ENCODE peak calls at places on chromosomes 7 and 10, in six cellular contexts. V is left ventricle myocardium inferior; I is tibial nerve; K is upper lobe of right lung; D is CD4-positive, alpha-beta T cell; A is GM20000. W is an unnamed sample.

GRCh38 chr10:104657458-104657857 is 16.4 kb downstream of the SORCS3 start:
- DNase-seq in A (no peak), I (no peak), D (no peak), V (no peak), K (no peak), W (no peak)

GRCh38 chr10:79374312-79375191 is 27.3 kb downstream of the PPIF start:
- DNase-seq in V (peak; percentile 80), K (peak; percentile 90), D (peak; percentile 70), A (peak; percentile 85), I (peak; percentile 75), W (no peak)

GRCh38 chr7:155166673-155167370 is 96.7 kb downstream of the HTR5A start:
- DNase-seq in V (no peak), K (no peak), D (no peak), A (no peak), I (no peak), W (no peak)

GRCh38 chr7:129864042-129864441 is 88.7 kb downstream of the UBE2H start:
- DNase-seq in K (no peak), V (no peak), D (no peak), A (no peak), I (no peak), W (no peak)

GRCh38 chr7:71239517-71239916 is 107.6 kb downstream of the GALNT17 start:
- DNase-seq in A (no peak), D (no peak), I (no peak), V (no peak), K (no peak), W (no peak)

GRCh38 chr10:85060944-85061343 is 732.6 kb downstream of the CCSER2 start:
- DNase-seq in V (no peak), D (no peak), I (no peak), A (no peak), K (no peak), W (no peak)

GRCh38 chr10:34808789-34809745 is 6.0 kb downstream of the PARD3 start:
- DNase-seq in D (no peak), V (peak; percentile 42), K (no peak), A (no peak), I (no peak), W (no peak)

GRCh38 chr7:149800169-149800555 is 26.8 kb upstream of the ZNF467 start:
- DNase-seq in I (no peak), K (no peak), V (no peak), D (no peak), A (no peak), W (no peak)

GRCh38 chr7:154640266-154640865 is 362.6 kb downstream of the PAXIP1 start:
- DNase-seq in K (no peak), D (no peak), A (no peak), I (no peak), V (no peak), W (no peak)

GRCh38 chr7:81501220-81501619 is 268.6 kb downstream of the HGF start:
- DNase-seq in A (no peak), V (no peak), K (no peak), D (no peak), I (no peak), W (no peak)
- TF ChIP-seq CTCF in A (no peak), V (peak; percentile 26), K (peak; percentile 17), D (no peak), I (no peak), W (no peak)

DNA sequence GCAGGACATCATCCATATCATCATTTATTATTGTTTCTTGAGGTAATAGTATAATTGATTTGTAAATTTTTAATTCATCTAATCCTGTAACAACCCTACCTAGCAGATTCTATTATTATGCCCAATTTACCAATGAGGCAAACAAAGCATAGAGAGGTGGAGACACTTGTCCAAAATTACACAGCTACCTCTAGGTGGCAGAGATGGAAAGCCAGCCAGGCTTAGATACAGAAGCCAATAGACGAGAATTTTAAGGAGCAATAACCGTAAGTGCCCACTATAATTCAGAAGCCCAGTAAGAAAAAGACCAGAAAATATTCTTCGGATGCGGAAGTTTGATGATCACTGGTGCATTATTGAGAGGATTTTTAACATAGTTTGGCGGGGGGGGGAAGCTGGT is 54.0 kb downstream of the ANK3 start:
- DNase-seq in D (no peak), K (no peak), A (no peak), I (no peak), V (no peak), W (no peak)
- TF ChIP-seq CTCF in D (no peak), K (no peak), A (peak; percentile 3), I (no peak), V (peak; percentile 29), W (no peak)

GRCh38 chr7:5012985-5013384 is 32.7 kb upstream of the RBAK start:
- DNase-seq in I (no peak), V (no peak), A (no peak), D (no peak), K (no peak), W (no peak)
- TF ChIP-seq CTCF in I (no peak), V (no peak), A (no peak), D (no peak), K (no peak), W (no peak)

GRCh38 chr7:140463111-140463510 is 16.2 kb downstream of the MKRN1 start:
- DNase-seq in K (no peak), A (no peak), I (no peak), V (no peak), D (no peak), W (no peak)
- TF ChIP-seq CTCF in K (no peak), A (no peak), I (no peak), V (no peak), D (no peak), W (no peak)

GRCh38 chr7:55214707-55215106 is 150.4 kb upstream of the LANCL2 start:
- DNase-seq in V (no peak), I (no peak), K (no peak), A (no peak), D (no peak), W (no peak)

GRCh38 chr7:55212176-55212575 is 153.0 kb upstream of the LANCL2 start:
- DNase-seq in V (no peak), D (no peak), A (no peak), K (no peak), I (no peak), W (no peak)

GRCh38 chr7:55211721-55212120 is 153.4 kb upstream of the LANCL2 start:
- DNase-seq in D (no peak), A (no peak), V (no peak), I (no peak), K (no peak), W (no peak)

GRCh38 chr7:55210716-55211115 is 154.4 kb upstream of the LANCL2 start:
- DNase-seq in V (no peak), K (no peak), I (no peak), D (no peak), A (no peak), W (no peak)

DNA sequence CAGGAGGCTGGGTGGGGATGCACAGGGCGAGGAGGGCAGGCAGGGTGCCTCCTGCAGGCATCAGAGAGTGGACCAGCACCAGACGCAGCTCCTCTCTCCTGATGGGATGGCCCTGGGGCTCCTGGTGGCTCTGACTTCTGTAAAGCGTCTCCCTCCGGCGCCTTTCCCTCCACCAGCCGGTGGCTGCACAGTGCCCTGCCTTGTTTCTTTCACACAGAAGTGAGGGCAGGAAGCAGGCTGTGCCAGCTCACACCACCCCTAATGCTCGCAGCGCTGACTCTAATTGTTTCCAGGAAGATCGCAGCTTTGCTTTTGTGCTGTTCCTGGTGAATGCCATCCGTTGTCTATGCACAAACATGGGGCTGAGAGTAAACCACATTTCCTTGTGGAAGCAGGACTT is 152.3 kb upstream of the LANCL2 start:
- DNase-seq in A (no peak), D (no peak), I (no peak), K (no peak), V (no peak), W (no peak)
- TF ChIP-seq CTCF in A (no peak), D (no peak), I (no peak), K (no peak), V (no peak), W (no peak)

DNA sequence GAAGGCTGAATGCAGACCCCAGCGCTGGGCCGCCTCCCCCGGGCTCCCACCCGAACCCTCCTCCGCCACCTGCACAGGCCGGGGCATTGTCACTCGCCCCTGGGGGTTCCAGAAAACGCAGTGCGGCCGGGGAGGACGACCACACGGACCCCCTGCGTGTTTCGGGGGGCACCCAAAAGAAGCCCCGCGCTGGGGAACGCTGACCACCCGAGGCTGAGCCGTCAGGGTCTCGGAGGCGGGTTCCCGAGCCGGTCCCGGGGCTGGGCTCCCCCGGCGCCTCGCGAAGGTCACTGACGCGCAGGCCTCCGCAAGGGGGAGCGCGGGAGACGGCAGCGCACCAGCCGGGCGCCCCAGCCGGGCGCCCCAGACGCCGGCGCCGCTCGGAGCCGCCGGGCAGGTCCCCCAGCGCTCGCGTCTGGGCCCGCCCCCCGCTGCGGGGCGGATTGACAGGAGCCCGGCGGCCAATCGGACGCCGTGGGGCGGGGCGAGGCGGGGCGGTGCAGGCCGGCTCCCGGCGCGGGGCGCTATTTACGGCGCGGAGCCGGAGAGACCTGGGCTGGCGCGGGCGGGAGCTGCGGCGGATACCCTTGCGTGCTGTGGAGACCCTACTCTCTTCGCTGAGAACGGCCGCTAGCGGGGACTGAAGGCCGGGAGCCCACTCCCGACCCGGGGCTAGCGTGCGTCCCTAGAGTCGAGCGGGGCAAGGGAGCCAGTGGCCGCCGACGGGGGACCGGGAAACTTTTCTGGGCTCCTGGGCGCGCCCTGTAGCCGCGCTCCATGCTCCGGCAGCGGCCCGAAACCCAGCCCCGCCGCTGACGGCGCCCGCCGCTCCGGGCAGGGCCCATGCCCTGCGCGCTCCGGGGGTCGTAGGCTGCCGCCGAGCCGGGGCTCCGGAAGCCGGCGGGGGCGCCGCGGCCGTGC is at the start of gene BAMBI:
- DNase-seq in A (peak; percentile 96), V (peak; percentile 93), K (peak; percentile 97), I (peak; percentile 78), D (peak; percentile 79), W (peak; percentile 84)
- TF ChIP-seq CTCF in A (peak; percentile 45), V (peak; percentile 79), K (peak; percentile 58), I (peak; percentile 79), D (peak; percentile 62), W (no peak)

GRCh38 chr10:109126016-109126415 is 797.3 kb downstream of the XPNPEP1 start:
- DNase-seq in D (no peak), I (no peak), K (no peak), A (no peak), V (no peak), W (no peak)
- TF ChIP-seq CTCF in D (no peak), I (no peak), K (no peak), A (no peak), V (no peak), W (no peak)

DNA sequence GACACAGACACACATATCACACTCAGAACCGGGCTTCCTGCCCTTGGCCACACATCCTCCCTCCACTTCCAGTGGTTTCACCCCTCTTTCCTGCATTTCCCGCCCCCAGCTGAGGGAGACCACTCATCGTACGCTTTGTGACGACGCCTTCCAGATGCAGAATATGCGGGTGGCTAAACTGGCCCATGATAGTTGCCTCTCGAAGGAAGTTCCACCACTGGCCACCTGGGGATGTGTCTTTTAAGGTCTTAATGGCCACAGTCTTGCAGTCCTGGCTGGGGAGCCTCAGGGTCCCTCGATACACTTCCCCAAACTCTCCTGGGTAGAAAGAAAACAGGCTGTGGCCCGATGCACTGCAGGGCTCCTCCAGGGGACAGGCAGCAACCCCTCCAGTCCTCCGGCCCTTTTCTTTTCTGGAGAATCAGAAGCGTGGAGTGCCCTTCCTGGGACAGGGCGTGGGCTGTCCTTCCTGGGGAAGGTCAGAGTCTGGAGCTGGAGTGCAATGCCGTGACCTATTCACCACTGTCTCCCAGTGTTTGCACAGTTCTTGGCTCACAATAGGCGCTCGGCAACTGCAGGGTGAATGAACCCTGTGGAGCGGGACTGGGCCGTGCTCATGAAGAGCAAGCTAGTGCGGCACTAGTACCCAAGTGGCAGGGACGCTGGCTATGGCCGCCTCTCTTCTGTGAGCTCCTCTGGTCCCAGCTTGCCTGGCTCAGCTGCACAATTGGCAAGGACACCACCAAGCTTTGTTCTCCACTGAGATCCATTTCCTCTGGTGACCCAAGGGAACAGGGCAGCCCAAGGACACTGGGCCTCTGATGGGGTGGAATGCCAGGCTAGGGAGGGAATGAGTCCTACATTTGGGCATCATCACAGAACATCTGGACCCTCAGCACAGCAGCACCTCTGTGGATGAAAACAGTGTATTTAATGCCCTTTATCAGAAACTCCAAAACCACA is 13.2 kb downstream of the EPHA1 start:
- DNase-seq in D (no peak), V (no peak), K (peak; percentile 59), I (no peak), A (no peak), W (no peak)
- TF ChIP-seq CTCF in D (no peak), V (no peak), K (peak; percentile 21), I (no peak), A (no peak), W (peak; percentile 3)